ENCODE peak calls at places on chromosomes 1 and 21, in ten cellular contexts. S is thyroid gland, Y is cardiac fibroblast, R is AG09309, E is IMR-90, B is AG04450, D is endodermal cell, J is gastrocnemius medialis, O is pancreas, V is epithelial cell of esophagus. Z is an unnamed sample.

GRCh38 chr1:193884848-193885558 is 698.6 kb upstream of the B3GALT2 start:
- DNase-seq in R (no peak), V (no peak), J (no peak), E (no peak), D (peak; percentile 71), S (no peak), Y (no peak), O (no peak), B (no peak), Z (peak; percentile 34)

GRCh38 chr21:32803651-32804050 is 32.1 kb upstream of the PAXBP1 start:
- DNase-seq in J (no peak), B (no peak), E (peak; percentile 30), Y (no peak), S (no peak), V (no peak), R (no peak), O (no peak), D (no peak), Z (no peak)

GRCh38 chr1:160704250-160704649 is 7.4 kb downstream of the CD48 start:
- DNase-seq in S (no peak), O (no peak), R (no peak), D (no peak), B (no peak), Y (no peak), E (no peak), V (peak; percentile 45), J (peak; percentile 4), Z (no peak)

GRCh38 chr1:53738205-53739108 is 507 bp downstream of the GLIS1 start:
- DNase-seq in Y (no peak), R (no peak), O (peak; percentile 19), J (no peak), D (peak; percentile 73), B (no peak), V (no peak), E (no peak), S (peak; percentile 15), Z (no peak)

GRCh38 chr1:53982762-53983101 is 35.3 kb downstream of the LDLRAD1 start:
- DNase-seq in J (no peak), B (no peak), S (no peak), O (no peak), V (no peak), E (no peak), Y (no peak), D (no peak), R (no peak), Z (no peak)

GRCh38 chr21:38041493-38041892 is 125.2 kb upstream of the KCNJ6 start:
- DNase-seq in B (no peak), D (no peak), R (no peak), J (no peak), V (no peak), Y (no peak), O (no peak), S (no peak), E (no peak), Z (no peak)

GRCh38 chr21:27622636-27623035 is 655.7 kb upstream of the ADAMTS5 start:
- DNase-seq in Y (no peak), S (no peak), B (no peak), D (no peak), J (no peak), O (no peak), R (no peak), V (no peak), E (no peak), Z (no peak)

GRCh38 chr1:154478639-154479038 is 23.4 kb upstream of the TDRD10 start:
- DNase-seq in O (no peak), B (no peak), J (no peak), V (peak; percentile 40), Y (peak; percentile 64), R (no peak), D (no peak), S (no peak), E (peak; percentile 34), Z (peak; percentile 65)

GRCh38 chr21:17467829-17468228 is 45.0 kb upstream of the CXADR start:
- DNase-seq in S (no peak), D (no peak), J (no peak), Y (no peak), B (no peak), R (no peak), V (no peak), O (no peak), E (peak; percentile 56), Z (no peak)

GRCh38 chr1:202158810-202159533 is 1.4 kb downstream of the PTPN7 start:
- DNase-seq in Y (no peak), E (no peak), R (no peak), V (no peak), D (no peak), J (no peak), O (no peak), B (no peak), S (no peak), Z (no peak)

GRCh38 chr1:29426701-29427279 is 190.5 kb downstream of the PTPRU start:
- DNase-seq in Y (no peak), B (no peak), J (no peak), D (no peak), V (no peak), O (no peak), E (no peak), R (no peak), S (peak; percentile 15), Z (no peak)
- H3K4me3 ChIP-seq in Y (no peak overlapping the region), B (no peak overlapping the region), J (no peak overlapping the region), D (no peak overlapping the region), V (no peak overlapping the region), O (no peak overlapping the region), E (no peak overlapping the region), R (no peak overlapping the region), S (no peak overlapping the region), Z (no peak overlapping the region)

GRCh38 chr21:15062566-15062965 is 2.2 kb downstream of the NRIP1 start:
- DNase-seq in D (no peak), B (no peak), J (no peak), R (no peak), V (peak; percentile 32), E (no peak), O (no peak), S (no peak), Y (peak; percentile 37), Z (no peak)
- TF ChIP-seq CTCF in D (no peak), B (no peak), J (peak; percentile 12), R (no peak), V (peak; percentile 9), E (no peak), O (no peak), S (no peak), Y (no peak), Z (no peak)

DNA sequence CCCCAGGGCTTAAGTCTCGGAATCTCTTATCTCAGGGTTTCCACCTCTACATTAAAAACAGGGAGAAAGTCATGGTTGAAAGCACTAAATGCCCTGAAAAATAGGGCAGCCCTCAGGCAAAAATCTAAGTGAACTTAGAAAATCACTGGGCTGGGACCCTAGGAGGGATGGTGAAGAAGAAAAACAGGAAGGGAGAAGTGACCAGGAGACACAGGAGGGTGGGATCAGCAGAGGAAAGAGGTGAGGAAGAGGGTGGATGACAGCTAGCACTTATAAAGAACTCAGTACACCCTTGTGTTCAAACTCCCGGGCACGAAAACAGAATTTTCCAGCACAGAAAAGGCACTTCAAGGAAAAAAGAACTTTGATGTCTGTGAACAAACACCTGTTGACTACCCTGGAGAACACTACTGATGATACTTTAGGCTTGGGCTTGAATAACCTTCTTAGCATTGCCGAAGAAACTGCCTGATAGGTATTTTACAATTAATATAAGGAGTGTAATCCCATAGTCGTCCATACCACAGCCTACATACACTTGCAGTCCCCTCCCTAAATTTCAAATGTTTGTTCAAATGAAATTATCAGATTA is 2.0 kb downstream of the CHML start:
- DNase-seq in Y (no peak), O (no peak), R (no peak), V (no peak), B (no peak), E (no peak), D (no peak), S (peak; percentile 24), J (no peak), Z (no peak)
- H3K4me3 ChIP-seq in Y (no peak overlapping the region), O (no peak overlapping the region), R (no peak overlapping the region), V (peak overlapping the region; percentile 93), B (peak overlapping the region; percentile 95), E (peak overlapping the region; percentile 27), D (peak overlapping the region; percentile 83), S (no peak overlapping the region), J (no peak overlapping the region), Z (no peak overlapping the region)

GRCh38 chr1:151510957-151511635 is at the start of gene CGN:
- DNase-seq in S (peak; percentile 95), B (peak; percentile 43), V (peak; percentile 89), O (peak; percentile 90), Y (peak; percentile 84), D (peak; percentile 98), J (peak; percentile 51), R (no peak), E (peak; percentile 75), Z (peak; percentile 91)

GRCh38 chr1:151512326-151512725 is 1.1 kb downstream of the CGN start:
- DNase-seq in V (peak; percentile 32), D (peak; percentile 63), E (no peak), B (no peak), S (no peak), O (no peak), Y (no peak), J (no peak), R (no peak), Z (no peak)

GRCh38 chr1:151510614-151510956 is 602 bp upstream of the CGN start:
- DNase-seq in V (no peak), R (no peak), S (no peak), D (no peak), Y (no peak), B (no peak), E (no peak), J (no peak), O (no peak), Z (no peak)

GRCh38 chr1:151512801-151513625 is 1.8 kb downstream of the CGN start:
- DNase-seq in S (peak; percentile 92), B (no peak), O (peak; percentile 88), D (peak; percentile 87), V (peak; percentile 85), J (no peak), Y (no peak), E (no peak), R (no peak), Z (peak; percentile 83)

DNA sequence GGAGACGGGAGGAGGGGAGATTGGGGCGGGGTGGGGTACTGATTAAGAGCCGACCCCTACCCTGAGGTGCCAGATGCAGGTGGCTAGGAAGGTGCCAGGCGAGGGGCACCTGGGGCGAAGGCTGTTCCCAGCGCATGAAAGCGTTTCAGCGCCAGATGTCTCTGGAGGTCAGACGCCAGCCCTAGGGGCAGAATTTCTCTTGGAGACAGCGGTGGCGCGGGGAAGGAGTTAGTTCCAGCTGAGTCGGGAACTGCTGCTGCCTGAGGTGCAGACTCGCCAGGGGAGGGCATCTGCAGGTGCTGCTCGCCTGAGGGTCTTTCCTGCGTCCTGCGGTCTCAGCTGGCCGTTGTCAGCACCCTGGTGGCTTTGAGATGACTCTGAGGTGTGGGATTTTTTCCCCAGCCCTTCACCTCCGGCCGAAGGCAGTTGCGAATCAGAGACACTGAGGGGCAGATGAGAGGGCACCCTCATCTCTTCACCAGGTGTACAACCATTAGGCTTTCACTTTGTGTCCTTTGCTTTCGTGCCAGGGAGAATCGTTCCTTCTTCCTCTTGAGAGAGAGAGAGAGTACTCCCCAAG is 539 bp downstream of the CGN start:
- DNase-seq in E (no peak), O (peak; percentile 67), V (peak; percentile 46), S (peak; percentile 68), Y (no peak), B (no peak), R (no peak), J (no peak), D (peak; percentile 87), Z (peak; percentile 76)
- TF ChIP-seq CTCF in E (no peak), O (no peak), V (no peak), S (no peak), Y (no peak), B (peak; percentile 9), R (no peak), J (no peak), D (peak; percentile 36), Z (no peak)

Z was measured in mucosa of descending colon.